ENCODE peak calls at places on chromosomes 4 and X, in five cellular contexts. L is gastrocnemius medialis; A is activated T-helper 1 cell treated with anti-CD3 and anti-CD28 coated beads, Interleukin-12 subunit alpha, Interleukin-12 subunit beta, Interleukin-2, Interleukin-4 antibody, amounts not matched to agents 30 ng/mL and 10 ng/mL and 1 ng/mL, durations not matched to agents 14 hours and 24 hours and 36 hours; S is amniotic stem cell; G is uterus. B is an unnamed sample.

GRCh38 chrX:15269618-15270521 is at the start of gene ASB9:
- DNase-seq in L (no peak), A (no peak), S (peak), G (peak), B (no peak)

GRCh38 chr4:155304375-155304774 is 72.4 kb downstream of the MAP9 start:
- DNase-seq in L (no peak), A (no peak), S (no peak), G (no peak), B (no peak)

GRCh38 chr4:156512622-156513021 is 459.0 kb downstream of the PDGFC start:
- DNase-seq in L (no peak), A (no peak), S (no peak), G (no peak), B (no peak)

GRCh38 chr4:113411496-113411938 is 350.0 kb downstream of the CAMK2D start:
- DNase-seq in L (no peak), A (no peak), S (peak), G (no peak), B (peak)

GRCh38 chrX:108494416-108495095 is 54.9 kb downstream of the COL4A5 start:
- DNase-seq in L (no peak), A (no peak), S (no peak), G (no peak), B (no peak)

GRCh38 chrX:150512426-150512825 is 56.0 kb upstream of the MTM1 start:
- DNase-seq in L (no peak), A (no peak), S (no peak), G (no peak), B (no peak)

GRCh38 chr4:148735432-148736155 is 293.4 kb upstream of the NR3C2 start:
- DNase-seq in L (no peak), A (no peak), S (no peak), G (no peak), B (no peak)

GRCh38 chrX:108068121-108068520 is 23.2 kb downstream of the PSMD10 start:
- DNase-seq in L (no peak), A (no peak), S (no peak), G (no peak), B (no peak)

GRCh38 chr4:3160325-3160915 is 85.9 kb downstream of the HTT start:
- DNase-seq in L (no peak), A (no peak), S (no peak), G (no peak), B (no peak)

GRCh38 chrX:133403984-133404383 is 11.3 kb downstream of the GPC4 start:
- DNase-seq in L (no peak), A (no peak), S (no peak), G (no peak), B (no peak)

GRCh38 chr4:37549003-37549402 is 137.2 kb downstream of the RELL1 start:
- DNase-seq in L (no peak), A (no peak), S (no peak), G (no peak), B (no peak)

B was measured in AG04450.